ENCODE peak calls at places on chromosomes 11 and 22, in five cellular contexts. One of them, this sample, is unnamed.

GRCh38 chr11:2325123-2325522 is 23.3 kb downstream of the TSPAN32 start:
- DNase-seq in NAMALWA: no peak
- DNase-seq in WTC11: no peak
- DNase-seq in BJ: no peak
- DNase-seq in amniotic stem cell: no peak
- DNase-seq in this sample: no peak

GRCh38 chr22:37284807-37285355 is 2.6 kb downstream of the CYTH4 start:
- DNase-seq in NAMALWA: peak
- DNase-seq in WTC11: no peak
- DNase-seq in BJ: no peak
- DNase-seq in amniotic stem cell: no peak
- DNase-seq in this sample: no peak

GRCh38 chr22:46923394-46923793 is 160.9 kb downstream of the TBC1D22A start:
- DNase-seq in NAMALWA: no peak
- DNase-seq in WTC11: no peak
- DNase-seq in BJ: no peak
- DNase-seq in amniotic stem cell: no peak
- DNase-seq in this sample: no peak

GRCh38 chr11:103281301-103281700 is 172.1 kb downstream of the DYNC2H1 start:
- DNase-seq in NAMALWA: no peak
- DNase-seq in WTC11: no peak
- DNase-seq in BJ: no peak
- DNase-seq in amniotic stem cell: no peak
- DNase-seq in this sample: no peak

GRCh38 chr11:113329725-113330124 is 15.3 kb downstream of the TTC12 start:
- DNase-seq in NAMALWA: no peak
- DNase-seq in WTC11: no peak
- DNase-seq in BJ: no peak
- DNase-seq in amniotic stem cell: no peak
- DNase-seq in this sample: no peak

GRCh38 chr11:72085836-72086475 is 5.3 kb downstream of the LRRC51 start:
- DNase-seq in NAMALWA: no peak
- DNase-seq in WTC11: no peak
- DNase-seq in BJ: no peak
- DNase-seq in amniotic stem cell: no peak
- DNase-seq in this sample: no peak

GRCh38 chr11:13055200-13055599 is 46.1 kb downstream of the RASSF10 start:
- DNase-seq in NAMALWA: no peak
- DNase-seq in WTC11: no peak
- DNase-seq in BJ: no peak
- DNase-seq in amniotic stem cell: no peak
- DNase-seq in this sample: no peak

GRCh38 chr11:119093951-119094815 is 7.5 kb downstream of the DPAGT1 start:
- DNase-seq in NAMALWA: peak
- DNase-seq in WTC11: peak
- DNase-seq in BJ: no peak
- DNase-seq in amniotic stem cell: no peak
- DNase-seq in this sample: no peak

GRCh38 chr11:32121012-32121411 is 30.1 kb downstream of the RCN1 start:
- DNase-seq in NAMALWA: no peak
- DNase-seq in WTC11: no peak
- DNase-seq in BJ: no peak
- DNase-seq in amniotic stem cell: no peak
- DNase-seq in this sample: no peak

GRCh38 chr22:20782601-20783299 is 8.8 kb downstream of the SERPIND1 start:
- DNase-seq in NAMALWA: no peak
- DNase-seq in WTC11: no peak
- DNase-seq in BJ: no peak
- DNase-seq in amniotic stem cell: no peak
- DNase-seq in this sample: no peak

GRCh38 chr11:114060402-114061052 is 1.0 kb downstream of the ZBTB16 start:
- DNase-seq in NAMALWA: no peak
- DNase-seq in WTC11: peak
- DNase-seq in BJ: no peak
- DNase-seq in amniotic stem cell: no peak
- DNase-seq in this sample: no peak